ENCODE peak calls at places on chromosome 2, in nine cellular contexts. G is lung, O is psoas muscle, P is sigmoid colon, V is breast epithelium, N is upper lobe of right lung, T is heart left ventricle, I is neural progenitor cell, M is WERI-Rb-1. Y is an unnamed sample. For H3K9me3, the result is how much of the 10 kb centered on the place peaks cover.

GRCh38 chr2:162579169-162579568 is 235.2 kb downstream of the GCA start:
- DNase-seq in G (no peak), P (no peak), V (no peak), T (no peak), I (peak), N (no peak), M (no peak), O (no peak), Y (no peak)

GRCh38 chr2:158781562-158781961 is 13.6 kb upstream of the DAPL1 start:
- DNase-seq in P (no peak), O (no peak), T (no peak), M (no peak), V (no peak), N (no peak), I (peak), G (no peak), Y (no peak)

GRCh38 chr2:101558740-101559508 is 84.0 kb upstream of the RFX8 start:
- DNase-seq in P (no peak), V (no peak), G (no peak), T (no peak), I (no peak), M (no peak), N (no peak), O (no peak), Y (no peak)

GRCh38 chr2:236601306-236602202 is 31.9 kb downstream of the ACKR3 start:
- DNase-seq in I (no peak), O (no peak), T (no peak), P (no peak), N (no peak), V (no peak), G (no peak), M (no peak), Y (no peak)

GRCh38 chr2:55025082-55025481 is 25.2 kb downstream of the RTN4 start:
- DNase-seq in O (no peak), T (no peak), M (no peak), V (no peak), I (no peak), G (no peak), P (no peak), N (no peak), Y (no peak)

GRCh38 chr2:223093436-223093839 is 41.4 kb downstream of the KCNE4 start:
- DNase-seq in V (no peak), M (no peak), I (no peak), G (no peak), P (no peak), T (peak), O (peak), N (no peak), Y (no peak)

GRCh38 chr2:223950448-223951347 is 5.6 kb upstream of the WDFY1 start:
- DNase-seq in I (no peak), O (no peak), M (no peak), T (no peak), P (no peak), V (no peak), G (no peak), N (no peak), Y (no peak)

GRCh38 chr2:112648081-112648480 is 2.3 kb downstream of the SLC20A1 start:
- DNase-seq in G (no peak), I (no peak), P (no peak), N (no peak), T (no peak), V (no peak), O (no peak), M (no peak), Y (no peak)

GRCh38 chr2:24527536-24527935 is 36.5 kb downstream of the NCOA1 start:
- DNase-seq in I (no peak), G (no peak), N (no peak), P (no peak), T (no peak), V (no peak), M (no peak), O (no peak), Y (no peak)

GRCh38 chr2:60553496-60553991 is at the start of gene BCL11A:
- DNase-seq in O (peak), V (peak), T (peak), I (peak), M (peak), N (peak), P (peak), G (peak), Y (no peak)

GRCh38 chr2:47336259-47337238 is 66.4 kb upstream of the MSH2 start:
- DNase-seq in O (no peak), P (no peak), M (no peak), I (no peak), N (no peak), T (no peak), G (no peak), V (no peak), Y (no peak)

GRCh38 chr2:11699686-11700670 is 30.0 kb upstream of the NTSR2 start:
- DNase-seq in P (peak), V (no peak), I (no peak), O (no peak), N (no peak), T (no peak), M (no peak), G (no peak), Y (no peak)

GRCh38 chr2:110657721-110658305 is 20.1 kb downstream of the BUB1 start:
- DNase-seq in O (no peak), P (no peak), V (no peak), G (no peak), I (no peak), M (no peak), N (no peak), T (no peak), Y (no peak)

GRCh38 chr2:139791330-139791729 is 1011.1 kb upstream of the NXPH2 start:
- DNase-seq in O (no peak), N (no peak), T (no peak), V (no peak), I (no peak), M (no peak), P (no peak), G (no peak), Y (no peak)

GRCh38 chr2:144515694-144516416 is 4.1 kb downstream of the ZEB2 start:
- DNase-seq in M (no peak), N (peak), T (peak), G (no peak), V (no peak), I (peak), O (peak), P (no peak), Y (no peak)

GRCh38 chr2:47664817-47665216 is 118.1 kb upstream of the MSH6 start:
- DNase-seq in N (no peak), P (no peak), I (no peak), V (no peak), T (no peak), M (peak), G (no peak), O (no peak), Y (no peak)

GRCh38 chr2:236174608-236175001 is 6.4 kb upstream of the GBX2 start:
- DNase-seq in O (no peak), I (peak), T (no peak), G (no peak), N (no peak), V (no peak), M (no peak), P (no peak), Y (no peak)

GRCh38 chr2:164976301-164976700 is 21.0 kb upstream of the SLC38A11 start:
- DNase-seq in V (no peak), P (no peak), O (no peak), T (no peak), M (no peak), N (no peak), G (no peak), I (no peak), Y (no peak)

GRCh38 chr2:69601179-69601612 is 42.3 kb downstream of the AAK1 start:
- DNase-seq in T (no peak), V (no peak), M (no peak), G (no peak), I (no peak), N (no peak), O (no peak), P (no peak), Y (no peak)

GRCh38 chr2:108444941-108445840 is 3.8 kb upstream of the GCC2 start:
- DNase-seq in P (no peak), G (no peak), O (no peak), V (no peak), T (no peak), I (no peak), N (no peak), M (peak), Y (no peak)

GRCh38 chr2:71832844-71833243 is 314.8 kb downstream of the CYP26B1 start:
- DNase-seq in G (no peak), M (no peak), N (no peak), O (no peak), P (no peak), T (no peak), V (no peak), I (no peak), Y (no peak)

GRCh38 chr2:236507393-236508085 is 62.1 kb upstream of the ACKR3 start:
- DNase-seq in T (peak), M (no peak), G (peak), V (peak), N (peak), P (peak), O (peak), I (peak), Y (peak)

GRCh38 chr2:179180242-179180641 is 84.4 kb downstream of the SESTD1 start:
- DNase-seq in M (no peak), T (no peak), O (no peak), V (no peak), G (no peak), P (no peak), I (peak), N (no peak), Y (no peak)

GRCh38 chr2:18639756-18640453 is 50.5 kb upstream of the NT5C1B start:
- DNase-seq in T (no peak), M (peak), P (no peak), I (no peak), N (no peak), O (peak), V (no peak), G (no peak), Y (no peak)

GRCh38 chr2:170306293-170306873 is 128.4 kb downstream of the MYO3B start:
- DNase-seq in V (no peak), T (no peak), N (no peak), G (no peak), M (no peak), I (no peak), P (no peak), O (no peak), Y (no peak)
- H3K27ac ChIP-seq in V (no peak), T (no peak), N (no peak), G (no peak), M (no peak), I (no peak), P (no peak), O (no peak), Y (no peak)

DNA sequence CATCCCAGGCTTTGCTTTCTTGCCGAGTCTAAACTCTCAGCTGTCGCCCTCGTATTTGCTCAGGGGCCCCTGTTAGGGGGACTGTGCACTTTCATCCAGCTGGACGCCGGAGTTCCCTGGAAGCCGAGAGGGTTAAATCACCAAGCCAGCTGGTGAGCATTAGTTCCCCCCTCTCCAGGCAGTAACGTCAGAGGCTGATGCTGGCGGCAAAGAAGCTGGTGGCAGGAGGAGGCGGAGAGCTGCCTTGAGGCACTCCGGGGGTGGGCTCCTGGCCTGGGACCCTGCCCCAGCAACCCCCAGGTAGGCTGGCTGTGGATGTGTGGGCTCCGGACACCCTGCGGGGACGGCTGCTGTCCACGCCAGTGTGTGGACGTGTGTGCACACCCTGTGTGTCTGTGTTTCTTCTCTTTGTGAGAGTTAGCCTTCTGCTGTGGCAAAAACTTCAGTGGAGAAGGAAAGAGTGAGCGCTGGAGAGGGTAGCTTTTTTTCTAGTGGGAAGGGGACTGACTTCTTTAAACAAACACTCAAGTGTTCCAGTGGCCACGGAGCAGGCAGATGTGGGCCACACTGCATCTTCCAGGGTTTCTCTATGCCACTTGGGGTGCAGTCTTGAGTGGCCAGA is 84.7 kb downstream of the GLI2 start:
- DNase-seq in T (peak), M (peak), P (peak), O (peak), G (no peak), I (peak), N (no peak), V (no peak), Y (no peak)
- TF ChIP-seq CTCF in T (no peak), M (no peak), P (no peak), O (no peak), G (no peak), I (no peak), N (no peak), V (no peak), Y (no peak)

DNA sequence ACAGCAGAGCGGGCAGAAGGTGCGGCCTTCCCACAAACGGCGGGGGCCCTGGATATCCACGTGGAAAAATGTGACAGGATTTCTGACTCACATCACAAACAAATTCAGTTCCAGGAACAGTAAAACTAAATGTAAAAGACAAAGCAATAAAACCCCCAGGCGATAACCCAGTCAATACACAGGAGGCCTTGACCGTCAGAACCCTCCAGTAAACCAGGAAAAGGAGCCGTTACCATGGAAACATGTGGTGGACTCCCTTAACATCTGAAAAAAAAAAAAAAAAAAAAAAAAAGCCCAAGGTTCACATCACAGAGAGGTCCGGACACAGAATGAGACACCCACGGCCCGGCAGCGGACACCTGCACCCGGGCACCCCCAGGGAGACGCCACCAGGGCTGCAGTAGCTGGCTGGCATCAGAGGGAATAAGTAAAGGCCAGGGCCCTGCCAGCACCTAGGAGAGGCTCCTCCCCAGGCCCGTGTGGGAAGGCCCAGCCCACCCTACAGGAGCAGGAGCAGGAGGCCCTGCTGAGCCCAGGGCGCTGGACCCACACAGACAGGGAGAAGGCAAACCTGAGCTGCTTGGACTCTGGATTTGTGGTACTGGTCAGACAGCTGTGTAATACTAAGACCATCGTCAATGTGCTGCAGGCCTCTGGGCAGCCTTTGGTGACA is 83.7 kb downstream of the TMEM18 start:
- DNase-seq in I (no peak), G (no peak), V (no peak), P (no peak), N (no peak), M (no peak), O (no peak), T (no peak), Y (no peak)
- H3K9me3 ChIP-seq in I (under half), G (under half), V (under half), P (under half), N (under half), M (under half), O (under half), T (under half), Y (under half)

DNA sequence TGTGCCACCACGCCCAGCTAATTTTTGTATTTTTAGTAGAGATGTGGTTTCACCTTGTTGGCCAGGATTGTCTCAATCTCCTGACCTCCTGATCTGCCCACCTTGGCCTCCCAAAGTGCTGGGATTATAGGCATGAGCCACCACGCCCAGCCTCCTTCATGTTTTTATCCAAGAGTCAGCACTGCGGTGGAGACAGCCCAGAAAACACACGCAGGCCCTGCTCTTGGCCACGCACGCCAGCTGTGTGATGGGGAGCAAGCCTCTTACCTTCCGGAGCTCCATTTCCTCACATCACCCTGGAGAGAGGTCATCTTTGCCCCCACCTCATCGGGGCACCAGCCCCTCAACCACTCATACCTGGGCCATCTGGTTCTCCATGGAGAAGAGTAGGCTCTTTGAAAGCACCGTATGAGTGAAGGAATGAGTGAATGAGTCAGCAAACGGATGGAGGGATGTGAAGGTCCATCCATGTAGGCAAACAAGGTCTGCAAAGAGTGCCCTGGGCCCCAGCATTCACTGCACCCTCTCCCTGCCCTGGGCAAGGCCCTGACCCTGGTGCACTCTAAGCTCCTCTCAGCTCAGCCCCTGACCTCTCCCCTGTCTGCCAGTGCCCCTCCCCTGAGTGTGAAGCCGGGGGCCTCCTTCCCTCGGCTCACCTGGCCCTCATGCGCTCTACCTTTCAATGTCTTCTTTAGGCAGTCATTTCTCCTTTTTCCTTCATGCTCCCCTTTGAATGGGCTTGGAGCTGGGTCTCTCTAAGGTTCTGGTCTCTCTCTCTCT is 7.4 kb downstream of the GYPC start:
- DNase-seq in T (no peak), M (no peak), P (no peak), I (no peak), V (no peak), O (no peak), N (no peak), G (no peak), Y (no peak)
- H3K27ac ChIP-seq in T (peak), M (no peak), P (peak), I (no peak), V (peak), O (peak), N (peak), G (peak), Y (peak)

GRCh38 chr2:12881952-12882351 is 165.2 kb downstream of the TRIB2 start:
- DNase-seq in N (no peak), T (no peak), I (no peak), M (no peak), P (no peak), V (no peak), G (no peak), O (no peak), Y (no peak)
- TF ChIP-seq CTCF in N (no peak), T (peak), I (no peak), M (peak), P (no peak), V (no peak), G (no peak), O (no peak), Y (no peak)

GRCh38 chr2:239919779-239920545 is 105.2 kb downstream of the NDUFA10 start:
- DNase-seq in G (no peak), I (no peak), N (peak), V (no peak), P (no peak), O (peak), M (no peak), T (no peak), Y (no peak)

GRCh38 chr2:239917957-239918481 is 107.1 kb downstream of the NDUFA10 start:
- DNase-seq in G (no peak), T (peak), O (no peak), I (no peak), P (no peak), N (peak), V (no peak), M (no peak), Y (no peak)

GRCh38 chr2:239917128-239917956 is 107.8 kb downstream of the NDUFA10 start:
- DNase-seq in N (no peak), G (no peak), V (no peak), I (no peak), P (no peak), O (no peak), M (no peak), T (no peak), Y (no peak)

GRCh38 chr2:239920616-239921365 is 104.4 kb downstream of the NDUFA10 start:
- DNase-seq in T (no peak), P (no peak), N (no peak), M (no peak), G (no peak), O (no peak), V (peak), I (no peak), Y (no peak)

GRCh38 chr2:239918749-239919148 is 106.4 kb downstream of the NDUFA10 start:
- DNase-seq in I (no peak), M (no peak), O (no peak), N (peak), G (no peak), V (no peak), T (peak), P (no peak), Y (no peak)
- H3K9me3 ChIP-seq in I (under half), M (under half), O (under half), N (under half), G (under half), V (under half), T (under half), P (under half), Y (under half)

GRCh38 chr2:209713219-209713618 is 58.4 kb upstream of the UNC80 start:
- DNase-seq in O (no peak), M (no peak), V (no peak), N (no peak), I (no peak), T (no peak), P (no peak), G (no peak), Y (no peak)
- H3K27ac ChIP-seq in O (no peak), M (no peak), V (no peak), N (no peak), I (no peak), T (no peak), P (no peak), G (no peak), Y (no peak)

DNA sequence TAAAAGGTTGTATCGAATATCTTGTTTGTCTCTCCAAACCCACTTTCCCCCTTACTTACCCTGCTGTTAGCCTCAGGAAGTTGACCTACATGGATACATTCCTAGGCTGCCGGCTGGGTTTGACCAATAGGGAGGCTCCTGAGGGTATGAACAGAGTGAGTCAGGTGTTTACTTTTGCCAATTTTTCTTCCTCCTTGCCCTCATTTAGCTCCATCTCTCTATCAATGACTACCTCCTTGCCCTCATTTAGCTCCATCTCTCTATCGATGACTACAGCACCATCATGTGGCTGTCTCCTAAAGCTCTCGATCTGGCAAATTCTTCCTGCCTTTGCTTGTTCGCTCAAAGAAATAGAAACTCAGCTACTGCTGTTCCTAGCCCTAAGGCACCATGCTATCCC is 571.9 kb upstream of the CRIM1 start:
- DNase-seq in T (no peak), N (no peak), I (no peak), P (no peak), O (no peak), G (no peak), V (no peak), M (no peak), Y (no peak)
- TF ChIP-seq CTCF in T (no peak), N (no peak), I (peak), P (no peak), O (no peak), G (no peak), V (no peak), M (peak), Y (no peak)